ENCODE peak calls at places on chromosomes 3 and 15, in four cellular contexts. A, M, C and L are unnamed samples.

GRCh38 chr3:119625451-119626153 is 27.9 kb downstream of the PLA1A start:
- DNase-seq in A (no peak), M (no peak), C (no peak), L (no peak)

GRCh38 chr3:188198760-188199327 is 44.9 kb downstream of the LPP start:
- DNase-seq in A (no peak), M (no peak), C (no peak), L (no peak)

GRCh38 chr15:93210995-93211394 is 122.0 kb upstream of the RGMA start:
- DNase-seq in A (no peak), M (no peak), C (no peak), L (peak; percentile 33)

GRCh38 chr3:189941679-189942078 is 179.0 kb downstream of the P3H2 start:
- DNase-seq in A (no peak), M (peak; percentile 47), C (peak; percentile 45), L (peak; percentile 85)

GRCh38 chr15:61668444-61668843 is 391.8 kb downstream of the VPS13C start:
- DNase-seq in A (no peak), M (no peak), C (no peak), L (no peak)

GRCh38 chr15:28901987-28902745 is 16.4 kb downstream of the APBA2 start:
- DNase-seq in A (peak; percentile 67), M (no peak), C (peak; percentile 13), L (no peak)

GRCh38 chr3:38095687-38096483 is 41.0 kb downstream of the ACAA1 start:
- DNase-seq in A (no peak), M (no peak), C (no peak), L (no peak)

GRCh38 chr3:120203621-120204020 is 81.4 kb downstream of the GPR156 start:
- DNase-seq in A (no peak), M (no peak), C (no peak), L (no peak)

GRCh38 chr3:52181543-52181942 is 16.4 kb upstream of the ALAS1 start:
- DNase-seq in A (no peak), M (no peak), C (no peak), L (peak; percentile 84)

GRCh38 chr3:69324362-69325025 is 61.4 kb downstream of the FRMD4B start:
- DNase-seq in A (no peak), M (no peak), C (no peak), L (peak; percentile 11)

GRCh38 chr3:142863010-142863787 is 25.7 kb downstream of the PCOLCE2 start:
- DNase-seq in A (peak; percentile 44), M (no peak), C (peak; percentile 7), L (peak; percentile 88)

GRCh38 chr3:71987828-71988227 is 202.9 kb upstream of the PROK2 start:
- DNase-seq in A (no peak), M (no peak), C (no peak), L (no peak)

GRCh38 chr15:62979252-62979651 is 63.3 kb upstream of the TPM1 start:
- DNase-seq in A (no peak), M (no peak), C (no peak), L (no peak)

GRCh38 chr3:23710555-23710954 is 95.2 kb upstream of the UBE2E1 start:
- DNase-seq in A (peak; percentile 86), M (no peak), C (no peak), L (no peak)

GRCh38 chr3:183517656-183518055 is 37.9 kb downstream of the KLHL6 start:
- DNase-seq in A (no peak), M (no peak), C (no peak), L (no peak)

GRCh38 chr3:39144095-39144747 is 9.2 kb downstream of the CSRNP1 start:
- DNase-seq in A (peak; percentile 26), M (no peak), C (no peak), L (no peak)

GRCh38 chr15:77986891-77987764 is 90.4 kb downstream of the TBC1D2B start:
- DNase-seq in A (peak; percentile 59), M (no peak), C (no peak), L (no peak)

GRCh38 chr15:44726568-44727461 is 9.5 kb upstream of the TRIM69 start:
- DNase-seq in A (peak; percentile 53), M (peak; percentile 68), C (peak; percentile 69), L (peak; percentile 86)

GRCh38 chr3:125231895-125232294 is 19.3 kb upstream of the SLC12A8 start:
- DNase-seq in A (no peak), M (peak; percentile 45), C (no peak), L (peak; percentile 63)

GRCh38 chr3:129000742-129001100 is 383 bp upstream of the EFCC1 start:
- DNase-seq in A (peak; percentile 50), M (no peak), C (no peak), L (no peak)

GRCh38 chr3:32797776-32798175 is 20.0 kb upstream of the TRIM71 start:
- DNase-seq in A (no peak), M (no peak), C (no peak), L (peak; percentile 47)

GRCh38 chr3:77605308-77605707 is 565.4 kb downstream of the ROBO2 start:
- DNase-seq in A (no peak), M (peak; percentile 5), C (no peak), L (peak; percentile 14)

GRCh38 chr15:88621789-88622604 is 857 bp downstream of the AEN start:
- DNase-seq in A (no peak), M (peak; percentile 45), C (peak; percentile 51), L (peak; percentile 72)

GRCh38 chr3:184645304-184645703 is 66.6 kb downstream of the MAGEF1 start:
- DNase-seq in A (no peak), M (no peak), C (no peak), L (peak; percentile 79)

GRCh38 chr15:83764201-83764839 is 110.4 kb downstream of the ADAMTSL3 start:
- DNase-seq in A (no peak), M (no peak), C (no peak), L (no peak)

GRCh38 chr3:120741837-120742197 is 499 bp downstream of the RABL3 start:
- DNase-seq in A (no peak), M (no peak), C (no peak), L (peak; percentile 38)

GRCh38 chr15:48674876-48675275 is 29.4 kb upstream of the FBN1 start:
- DNase-seq in A (no peak), M (no peak), C (no peak), L (no peak)

GRCh38 chr3:160210799-160211221 is 14.4 kb upstream of the C3orf80 start:
- DNase-seq in A (no peak), M (peak; percentile 35), C (no peak), L (peak; percentile 71)

GRCh38 chr3:124032351-124032880 is 40.5 kb upstream of the ROPN1 start:
- DNase-seq in A (peak; percentile 41), M (no peak), C (no peak), L (no peak)

GRCh38 chr3:129346690-129347440 is 68.2 kb downstream of the HMCES start:
- DNase-seq in A (no peak), M (no peak), C (no peak), L (no peak)

GRCh38 chr3:134697830-134698699 is 47.2 kb upstream of the KY start:
- DNase-seq in A (no peak), M (no peak), C (no peak), L (no peak)

GRCh38 chr3:9649791-9650521 is 651 bp downstream of the MTMR14 start:
- DNase-seq in A (no peak), M (no peak), C (peak; percentile 8), L (no peak)

GRCh38 chr15:29470794-29471193 is 201.2 kb upstream of the NSMCE3 start:
- DNase-seq in A (no peak), M (no peak), C (no peak), L (peak; percentile 35)

GRCh38 chr3:149004622-149005021 is 13.3 kb downstream of the GYG1 start:
- DNase-seq in A (no peak), M (peak; percentile 61), C (no peak), L (no peak)

GRCh38 chr15:48632651-48633050 is 12.9 kb downstream of the FBN1 start:
- DNase-seq in A (no peak), M (no peak), C (no peak), L (no peak)

GRCh38 chr3:150081084-150081483 is 110.4 kb upstream of the PFN2 start:
- DNase-seq in A (no peak), M (no peak), C (no peak), L (peak; percentile 87)